ENCODE peak calls at places on chromosome 19, in ten cellular contexts. W is keratinocyte, G is progenitor cell of endocrine pancreas, B is nephron progenitor cell, H is Peyer's patch, F is psoas muscle, C is heart left ventricle, O is RWPE1, X is astrocyte of the spinal cord, D is BE2C. M is an unnamed sample.

GRCh38 chr19:8355631-8356402 is 8.1 kb upstream of the ANGPTL4 start:
- DNase-seq in H (peak; percentile 64), G (no peak), B (no peak), C (peak; percentile 79), D (no peak), W (peak; percentile 84), O (peak; percentile 69), F (peak; percentile 53), X (peak; percentile 97), M (no peak)

GRCh38 chr19:3370728-3371591 is 4.6 kb downstream of the NFIC start:
- DNase-seq in F (no peak), H (no peak), O (no peak), B (no peak), G (no peak), W (no peak), X (no peak), C (no peak), D (no peak), M (no peak)

GRCh38 chr19:43625918-43626579 is 6.6 kb upstream of the ZNF428 start:
- DNase-seq in D (peak; percentile 77), O (peak; percentile 53), C (no peak), G (no peak), W (no peak), B (no peak), X (no peak), H (no peak), F (no peak), M (no peak)

GRCh38 chr19:29552454-29553280 is 26.9 kb downstream of the VSTM2B start:
- DNase-seq in D (no peak), G (no peak), C (no peak), H (no peak), B (no peak), W (no peak), O (no peak), X (no peak), F (no peak), M (no peak)

GRCh38 chr19:5974721-5975387 is 3.1 kb downstream of the RANBP3 start:
- DNase-seq in G (no peak), W (no peak), O (no peak), C (no peak), B (no peak), H (no peak), D (no peak), X (no peak), F (no peak), M (no peak)

GRCh38 chr19:47509170-47509847 is 5.6 kb downstream of the NAPA start:
- DNase-seq in O (no peak), X (no peak), F (no peak), D (no peak), C (peak; percentile 24), B (no peak), G (no peak), H (no peak), W (no peak), M (no peak)

GRCh38 chr19:50327461-50328256 is 1.5 kb downstream of the KCNC3 start:
- DNase-seq in W (no peak), F (no peak), X (no peak), G (no peak), O (no peak), B (no peak), H (no peak), D (no peak), C (no peak), M (no peak)

GRCh38 chr19:28289294-28290063 is 923.5 kb downstream of the UQCRFS1 start:
- DNase-seq in D (no peak), H (no peak), W (no peak), O (no peak), B (no peak), F (no peak), C (no peak), G (no peak), X (peak; percentile 14), M (no peak)

GRCh38 chr19:48290341-48290922 is 20.6 kb downstream of the ZNF114 start:
- DNase-seq in W (no peak), F (no peak), O (peak; percentile 55), G (no peak), C (no peak), D (peak; percentile 58), B (peak; percentile 64), H (no peak), X (peak; percentile 81), M (peak; percentile 61)

GRCh38 chr19:46616631-46617322 is 8.1 kb downstream of the PTGIR start:
- DNase-seq in W (no peak), B (peak; percentile 73), D (peak; percentile 88), G (no peak), F (no peak), X (peak; percentile 58), O (peak; percentile 64), H (no peak), C (peak; percentile 64), M (peak; percentile 73)

GRCh38 chr19:35500611-35501010 is 10.3 kb upstream of the KRTDAP start:
- DNase-seq in G (no peak), D (no peak), C (no peak), B (no peak), W (no peak), X (no peak), O (no peak), F (no peak), H (no peak), M (no peak)

GRCh38 chr19:33346665-33347064 is 26.8 kb upstream of the CEBPG start:
- DNase-seq in B (no peak), X (no peak), C (no peak), W (no peak), G (no peak), H (no peak), F (no peak), O (no peak), D (no peak), M (no peak)

DNA sequence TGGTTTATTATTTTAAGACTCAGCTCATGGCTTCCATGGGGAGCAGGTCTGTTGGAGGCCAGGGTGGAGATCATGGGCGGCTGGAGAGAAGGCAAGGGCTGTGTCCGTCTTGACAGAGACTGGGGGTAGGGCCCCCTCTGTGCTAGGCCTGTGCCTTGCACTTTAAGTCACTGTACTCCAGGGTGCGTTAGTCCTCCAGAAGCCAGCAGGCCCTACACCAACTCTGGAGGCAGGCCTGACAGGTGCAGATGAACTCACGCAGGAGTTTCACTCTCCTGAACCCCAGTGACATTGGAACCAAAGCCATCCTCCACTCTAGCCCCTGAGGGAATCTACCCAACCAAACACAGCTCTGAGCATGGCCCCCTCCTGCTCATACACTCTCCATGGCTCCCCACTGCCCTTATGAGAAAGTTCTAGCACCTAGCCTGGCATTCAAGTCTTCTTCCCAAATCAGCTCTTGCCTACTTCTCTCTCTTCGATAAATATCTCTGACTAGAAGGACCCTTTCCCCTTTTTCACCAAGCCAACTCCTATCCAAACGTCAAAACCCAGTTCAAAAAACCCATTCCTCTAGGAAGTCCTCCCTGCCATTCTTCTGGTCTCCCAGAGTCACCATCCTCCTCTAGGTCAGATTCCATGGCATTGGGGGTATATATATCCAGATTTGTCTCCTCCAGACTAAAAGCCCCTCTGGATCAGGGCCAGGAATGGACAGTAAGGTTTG is 15.1 kb downstream of the MEF2B start:
- DNase-seq in D (no peak), B (no peak), H (no peak), X (no peak), F (no peak), W (no peak), C (no peak), G (no peak), O (no peak), M (no peak)
- TF ChIP-seq CTCF in D (no peak), B (no peak), H (no peak), X (no peak), F (no peak), W (no peak), C (no peak), G (no peak), O (no peak), M (no peak)

GRCh38 chr19:9823816-9824215 is 3.9 kb upstream of the UBL5 start:
- DNase-seq in B (no peak), X (no peak), W (no peak), D (no peak), O (no peak), H (no peak), G (no peak), C (no peak), F (no peak), M (no peak)

GRCh38 chr19:9828551-9829063 is 889 bp downstream of the UBL5 start:
- DNase-seq in C (no peak), D (no peak), X (no peak), O (no peak), B (no peak), W (no peak), H (no peak), F (no peak), G (no peak), M (no peak)

GRCh38 chr19:9827325-9828238 is at the start of gene UBL5:
- DNase-seq in D (peak; percentile 89), H (peak; percentile 96), G (peak; percentile 69), O (peak; percentile 94), B (peak; percentile 87), W (peak; percentile 83), C (peak; percentile 89), X (peak; percentile 83), F (peak; percentile 85), M (peak; percentile 83)
- TF ChIP-seq CTCF in D (no peak), H (no peak), G (no peak), O (no peak), B (no peak), W (no peak), C (no peak), X (no peak), F (no peak), M (no peak)

GRCh38 chr19:42443944-42444398 is 1.2 kb upstream of the CXCL17 start:
- DNase-seq in C (no peak), W (no peak), G (no peak), X (no peak), F (no peak), B (no peak), O (no peak), H (no peak), D (no peak), M (no peak)

GRCh38 chr19:42436006-42436405 is 6.7 kb downstream of the CXCL17 start:
- DNase-seq in X (no peak), C (no peak), H (no peak), D (no peak), W (no peak), F (no peak), B (no peak), O (no peak), G (no peak), M (no peak)

GRCh38 chr19:42441047-42441440 is 1.7 kb downstream of the CXCL17 start:
- DNase-seq in C (no peak), O (no peak), H (no peak), F (no peak), D (no peak), W (no peak), B (no peak), X (no peak), G (no peak), M (no peak)

GRCh38 chr19:42442833-42443232 is at the start of gene CXCL17:
- DNase-seq in H (no peak), X (no peak), F (no peak), B (no peak), G (no peak), O (no peak), C (no peak), D (no peak), W (no peak), M (no peak)

GRCh38 chr19:42440357-42441046 is 2.2 kb downstream of the CXCL17 start:
- DNase-seq in H (peak; percentile 90), G (peak; percentile 49), W (no peak), X (peak; percentile 50), F (peak; percentile 80), O (peak; percentile 55), B (peak; percentile 82), D (peak; percentile 84), C (peak; percentile 78), M (peak; percentile 89)
- TF ChIP-seq CTCF in H (peak; percentile 86), G (peak; percentile 88), W (peak; percentile 95), X (peak; percentile 93), F (peak; percentile 84), O (peak; percentile 83), B (peak; percentile 93), D (peak; percentile 97), C (peak; percentile 90), M (peak; percentile 94)

GRCh38 chr19:39514840-39515550 is at the start of gene SELENOV:
- DNase-seq in O (no peak), W (no peak), F (no peak), D (peak; percentile 23), X (no peak), G (peak; percentile 60), C (no peak), B (peak; percentile 72), H (no peak), M (peak; percentile 35)
- TF ChIP-seq CTCF in O (no peak), W (peak; percentile 3), F (no peak), D (no peak), X (no peak), G (peak; percentile 45), C (no peak), B (peak; percentile 34), H (no peak), M (no peak)